ENCODE peak calls at places on chromosomes 2 and 18, in seven cellular contexts. U is coronary artery; J is foreskin fibroblast; Y is activated CD4-positive, alpha-beta T cell treated with anti-CD3 and anti-CD28 coated beads for 48 hours; P is NCI-H1436; X is HT1080; K is activated T-cell treated with anti-CD3 and anti-CD28 coated beads for 1 hour. T is an unnamed sample.

GRCh38 chr18:77105021-77105420 is 27.6 kb downstream of the MBP start:
- DNase-seq in U (no peak), J (no peak), Y (peak; percentile 44), P (no peak), X (no peak), K (no peak), T (no peak)

GRCh38 chr2:188333751-188334524 is 42.3 kb downstream of the GULP1 start:
- DNase-seq in U (no peak), J (no peak), Y (no peak), P (no peak), X (no peak), K (no peak), T (no peak)

GRCh38 chr2:20414806-20415205 is 32.1 kb upstream of the RHOB start:
- DNase-seq in U (no peak), J (no peak), Y (no peak), P (no peak), X (no peak), K (no peak), T (no peak)

GRCh38 chr18:34773961-34774754 is 64.1 kb downstream of the DTNA start:
- DNase-seq in U (no peak), J (peak; percentile 61), Y (no peak), P (no peak), X (peak; percentile 50), K (no peak), T (no peak)

GRCh38 chr2:86052676-86053075 is 53.0 kb downstream of the POLR1A start:
- DNase-seq in U (no peak), J (no peak), Y (no peak), P (no peak), X (no peak), K (no peak), T (no peak)

GRCh38 chr2:86336350-86337234 is 834 bp downstream of the REEP1 start:
- DNase-seq in U (no peak), J (no peak), Y (peak; percentile 25), P (no peak), X (no peak), K (no peak), T (peak; percentile 12)

GRCh38 chr2:217964658-217965161 is 38.1 kb downstream of the TNS1 start:
- DNase-seq in U (no peak), J (no peak), Y (no peak), P (no peak), X (no peak), K (no peak), T (no peak)

GRCh38 chr2:72674982-72675915 is 150.6 kb downstream of the EXOC6B start:
- DNase-seq in U (no peak), J (no peak), Y (no peak), P (no peak), X (no peak), K (no peak), T (no peak)

GRCh38 chr18:55268146-55268545 is 308.9 kb upstream of the CCDC68 start:
- DNase-seq in U (no peak), J (no peak), Y (no peak), P (no peak), X (peak; percentile 21), K (no peak), T (no peak)

GRCh38 chr2:221494556-221494955 is 77.5 kb downstream of the EPHA4 start:
- DNase-seq in U (no peak), J (no peak), Y (no peak), P (no peak), X (peak; percentile 62), K (no peak), T (no peak)

GRCh38 chr2:48249631-48250473 is 280.1 kb upstream of the STON1 start:
- DNase-seq in U (no peak), J (peak; percentile 52), Y (no peak), P (no peak), X (no peak), K (no peak), T (no peak)

GRCh38 chr2:237025090-237025865 is 60.4 kb upstream of the COPS8 start:
- DNase-seq in U (no peak), J (peak; percentile 94), Y (no peak), P (no peak), X (peak; percentile 83), K (no peak), T (no peak)

GRCh38 chr2:162490052-162490717 is 146.3 kb downstream of the GCA start:
- DNase-seq in U (no peak), J (no peak), Y (peak; percentile 10), P (no peak), X (peak; percentile 60), K (no peak), T (peak; percentile 44)

GRCh38 chr2:241882090-241882625 is 12.6 kb downstream of the RTP5 start:
- DNase-seq in U (no peak), J (peak; percentile 25), Y (peak; percentile 83), P (no peak), X (no peak), K (no peak), T (peak; percentile 71)

GRCh38 chr2:85838181-85838580 is 50.6 kb downstream of the ST3GAL5 start:
- DNase-seq in U (no peak), J (no peak), Y (no peak), P (no peak), X (peak; percentile 40), K (no peak), T (peak; percentile 42)

GRCh38 chr2:159904565-159905281 is 106.7 kb upstream of the CD302 start:
- DNase-seq in U (no peak), J (no peak), Y (peak; percentile 86), P (peak; percentile 33), X (no peak), K (peak; percentile 79), T (peak; percentile 31)

GRCh38 chr2:63735931-63736820 is 105.5 kb upstream of the UGP2 start:
- DNase-seq in U (no peak), J (peak; percentile 58), Y (no peak), P (no peak), X (peak; percentile 44), K (no peak), T (no peak)

GRCh38 chr2:131641414-131642206 is 113.9 kb downstream of the CCDC74A start:
- DNase-seq in U (no peak), J (peak; percentile 10), Y (no peak), P (no peak), X (peak; percentile 85), K (no peak), T (no peak)

GRCh38 chr2:111117666-111118454 is 2.9 kb upstream of the BCL2L11 start:
- DNase-seq in U (no peak), J (peak; percentile 57), Y (peak; percentile 58), P (no peak), X (peak; percentile 48), K (no peak), T (no peak)

GRCh38 chr18:79549638-79550000 is 130.0 kb upstream of the CTDP1 start:
- DNase-seq in U (no peak), J (no peak), Y (no peak), P (no peak), X (no peak), K (no peak), T (no peak)

GRCh38 chr2:176960736-176961135 is 251.9 kb upstream of the HNRNPA3 start:
- DNase-seq in U (no peak), J (no peak), Y (no peak), P (no peak), X (no peak), K (no peak), T (no peak)

GRCh38 chr2:214706986-214707385 is 102.5 kb downstream of the BARD1 start:
- DNase-seq in U (no peak), J (no peak), Y (no peak), P (no peak), X (no peak), K (no peak), T (no peak)

GRCh38 chr2:173571021-173571821 is 216.5 kb downstream of the CDCA7 start:
- DNase-seq in U (no peak), J (no peak), Y (no peak), P (peak; percentile 56), X (peak; percentile 73), K (no peak), T (peak; percentile 4)

GRCh38 chr18:3468066-3468705 is 18.2 kb downstream of the TGIF1 start:
- DNase-seq in U (no peak), J (no peak), Y (no peak), P (no peak), X (no peak), K (no peak), T (no peak)